ENCODE peak calls at places on chromosome 19, in eight cellular contexts. One of them, this sample, is unnamed. For H3K9me3 and H3K4me1, the result is how much of the 10 kb centered on the place peaks cover.

GRCh38 chr19:33508941-33509614 is 12.5 kb downstream of the PEPD start:
- DNase-seq in cardiac muscle cell: peak
- DNase-seq in PC-3: no peak
- DNase-seq in lower lobe of right lung: no peak
- DNase-seq in ovary: no peak
- DNase-seq in heart right ventricle: no peak
- DNase-seq in uterus: no peak
- DNase-seq in CD4-positive, CD25-positive, alpha-beta regulatory T cell: no peak
- DNase-seq in this sample: no peak

GRCh38 chr19:28667348-28667977 is 545.5 kb downstream of the UQCRFS1 start:
- DNase-seq in cardiac muscle cell: no peak
- DNase-seq in PC-3: no peak
- DNase-seq in lower lobe of right lung: no peak
- DNase-seq in ovary: no peak
- DNase-seq in heart right ventricle: no peak
- DNase-seq in uterus: no peak
- DNase-seq in CD4-positive, CD25-positive, alpha-beta regulatory T cell: no peak
- DNase-seq in this sample: no peak

GRCh38 chr19:11204943-11205349 is 7.6 kb upstream of the KANK2 start:
- DNase-seq in cardiac muscle cell: no peak
- DNase-seq in PC-3: peak
- DNase-seq in lower lobe of right lung: no peak
- DNase-seq in ovary: peak
- DNase-seq in heart right ventricle: peak
- DNase-seq in uterus: peak
- DNase-seq in CD4-positive, CD25-positive, alpha-beta regulatory T cell: no peak
- DNase-seq in this sample: no peak

GRCh38 chr19:50874185-50874584 is 946 bp downstream of the KLK2 start:
- DNase-seq in cardiac muscle cell: no peak
- DNase-seq in PC-3: no peak
- DNase-seq in lower lobe of right lung: no peak
- DNase-seq in ovary: no peak
- DNase-seq in heart right ventricle: no peak
- DNase-seq in uterus: no peak
- DNase-seq in CD4-positive, CD25-positive, alpha-beta regulatory T cell: no peak
- DNase-seq in this sample: no peak

GRCh38 chr19:54137913-54138776 is 583 bp downstream of the CNOT3 start:
- DNase-seq in cardiac muscle cell: no peak
- DNase-seq in PC-3: no peak
- DNase-seq in lower lobe of right lung: peak
- DNase-seq in ovary: no peak
- DNase-seq in heart right ventricle: no peak
- DNase-seq in uterus: no peak
- DNase-seq in CD4-positive, CD25-positive, alpha-beta regulatory T cell: peak
- DNase-seq in this sample: no peak

GRCh38 chr19:53007200-53008054 is 6.3 kb upstream of the ERVV-1 start:
- DNase-seq in cardiac muscle cell: no peak
- DNase-seq in PC-3: no peak
- DNase-seq in lower lobe of right lung: no peak
- DNase-seq in ovary: no peak
- DNase-seq in heart right ventricle: no peak
- DNase-seq in uterus: no peak
- DNase-seq in CD4-positive, CD25-positive, alpha-beta regulatory T cell: no peak
- DNase-seq in this sample: no peak

GRCh38 chr19:47573076-47574026 is at the start of gene ZNF541:
- DNase-seq in cardiac muscle cell: peak
- DNase-seq in PC-3: no peak
- DNase-seq in lower lobe of right lung: peak
- DNase-seq in ovary: peak
- DNase-seq in heart right ventricle: peak
- DNase-seq in uterus: peak
- DNase-seq in CD4-positive, CD25-positive, alpha-beta regulatory T cell: peak
- DNase-seq in this sample: peak

GRCh38 chr19:52189745-52190678 is at the start of gene PPP2R1A:
- DNase-seq in cardiac muscle cell: peak
- DNase-seq in PC-3: peak
- DNase-seq in lower lobe of right lung: peak
- DNase-seq in ovary: peak
- DNase-seq in heart right ventricle: peak
- DNase-seq in uterus: peak
- DNase-seq in CD4-positive, CD25-positive, alpha-beta regulatory T cell: peak
- DNase-seq in this sample: peak

GRCh38 chr19:1752757-1753728 is at the start of gene ONECUT3:
- DNase-seq in cardiac muscle cell: no peak
- DNase-seq in PC-3: peak
- DNase-seq in lower lobe of right lung: no peak
- DNase-seq in ovary: no peak
- DNase-seq in heart right ventricle: no peak
- DNase-seq in uterus: no peak
- DNase-seq in CD4-positive, CD25-positive, alpha-beta regulatory T cell: no peak
- DNase-seq in this sample: no peak

GRCh38 chr19:47156861-47157454 is 26.3 kb downstream of the SAE1 start:
- DNase-seq in cardiac muscle cell: peak
- DNase-seq in PC-3: no peak
- DNase-seq in lower lobe of right lung: no peak
- DNase-seq in ovary: no peak
- DNase-seq in heart right ventricle: no peak
- DNase-seq in uterus: no peak
- DNase-seq in CD4-positive, CD25-positive, alpha-beta regulatory T cell: no peak
- DNase-seq in this sample: peak

GRCh38 chr19:35704218-35704617 is at the start of gene ZBTB32:
- DNase-seq in cardiac muscle cell: peak
- DNase-seq in PC-3: no peak
- DNase-seq in lower lobe of right lung: no peak
- DNase-seq in ovary: peak
- DNase-seq in heart right ventricle: no peak
- DNase-seq in uterus: no peak
- DNase-seq in CD4-positive, CD25-positive, alpha-beta regulatory T cell: no peak
- DNase-seq in this sample: no peak

GRCh38 chr19:3335431-3336350 is 30.7 kb upstream of the NFIC start:
- DNase-seq in cardiac muscle cell: peak
- DNase-seq in PC-3: peak
- DNase-seq in lower lobe of right lung: no peak
- DNase-seq in ovary: peak
- DNase-seq in heart right ventricle: peak
- DNase-seq in uterus: peak
- DNase-seq in CD4-positive, CD25-positive, alpha-beta regulatory T cell: no peak
- DNase-seq in this sample: no peak

GRCh38 chr19:50739132-50739746 is 16.1 kb downstream of the CLEC11A start:
- DNase-seq in cardiac muscle cell: no peak
- DNase-seq in PC-3: no peak
- DNase-seq in lower lobe of right lung: no peak
- DNase-seq in ovary: no peak
- DNase-seq in heart right ventricle: no peak
- DNase-seq in uterus: no peak
- DNase-seq in CD4-positive, CD25-positive, alpha-beta regulatory T cell: no peak
- DNase-seq in this sample: no peak

GRCh38 chr19:41911889-41912731 is 16.1 kb downstream of the ERFL start:
- DNase-seq in cardiac muscle cell: no peak
- DNase-seq in PC-3: no peak
- DNase-seq in lower lobe of right lung: no peak
- DNase-seq in ovary: no peak
- DNase-seq in heart right ventricle: no peak
- DNase-seq in uterus: no peak
- DNase-seq in CD4-positive, CD25-positive, alpha-beta regulatory T cell: no peak
- DNase-seq in this sample: no peak

GRCh38 chr19:33726756-33727155 is 69.9 kb upstream of the KCTD15 start:
- DNase-seq in cardiac muscle cell: no peak
- DNase-seq in PC-3: no peak
- DNase-seq in lower lobe of right lung: no peak
- DNase-seq in ovary: no peak
- DNase-seq in heart right ventricle: no peak
- DNase-seq in uterus: no peak
- DNase-seq in CD4-positive, CD25-positive, alpha-beta regulatory T cell: no peak
- DNase-seq in this sample: no peak

GRCh38 chr19:29277107-29277506 is 64.2 kb upstream of the UQCRFS1 start:
- DNase-seq in cardiac muscle cell: peak
- DNase-seq in PC-3: no peak
- DNase-seq in lower lobe of right lung: no peak
- DNase-seq in ovary: no peak
- DNase-seq in heart right ventricle: peak
- DNase-seq in uterus: no peak
- DNase-seq in CD4-positive, CD25-positive, alpha-beta regulatory T cell: peak
- DNase-seq in this sample: peak

GRCh38 chr19:31745731-31746130 is 396.5 kb upstream of the TSHZ3 start:
- DNase-seq in cardiac muscle cell: no peak
- DNase-seq in PC-3: no peak
- DNase-seq in lower lobe of right lung: no peak
- DNase-seq in ovary: no peak
- DNase-seq in heart right ventricle: no peak
- DNase-seq in uterus: no peak
- DNase-seq in CD4-positive, CD25-positive, alpha-beta regulatory T cell: no peak
- DNase-seq in this sample: no peak

GRCh38 chr19:46731007-46731501 is 14.1 kb upstream of the PRKD2 start:
- DNase-seq in cardiac muscle cell: peak
- DNase-seq in PC-3: peak
- DNase-seq in lower lobe of right lung: peak
- DNase-seq in ovary: no peak
- DNase-seq in heart right ventricle: no peak
- DNase-seq in uterus: no peak
- DNase-seq in CD4-positive, CD25-positive, alpha-beta regulatory T cell: no peak
- DNase-seq in this sample: no peak

GRCh38 chr19:7069904-7070226 is 362 bp downstream of the ZNF557 start:
- DNase-seq in cardiac muscle cell: no peak
- DNase-seq in PC-3: no peak
- DNase-seq in lower lobe of right lung: no peak
- DNase-seq in ovary: no peak
- DNase-seq in heart right ventricle: no peak
- DNase-seq in uterus: no peak
- DNase-seq in CD4-positive, CD25-positive, alpha-beta regulatory T cell: no peak
- DNase-seq in this sample: no peak

GRCh38 chr19:7078007-7078406 is 8.5 kb downstream of the ZNF557 start:
- DNase-seq in cardiac muscle cell: no peak
- DNase-seq in PC-3: no peak
- DNase-seq in lower lobe of right lung: no peak
- DNase-seq in ovary: no peak
- DNase-seq in heart right ventricle: no peak
- DNase-seq in uterus: no peak
- DNase-seq in CD4-positive, CD25-positive, alpha-beta regulatory T cell: no peak
- DNase-seq in this sample: no peak

GRCh38 chr19:7072541-7072940 is 3.0 kb downstream of the ZNF557 start:
- DNase-seq in cardiac muscle cell: no peak
- DNase-seq in PC-3: no peak
- DNase-seq in lower lobe of right lung: no peak
- DNase-seq in ovary: no peak
- DNase-seq in heart right ventricle: no peak
- DNase-seq in uterus: no peak
- DNase-seq in CD4-positive, CD25-positive, alpha-beta regulatory T cell: no peak
- DNase-seq in this sample: no peak

GRCh38 chr19:7076151-7076550 is 6.6 kb downstream of the ZNF557 start:
- DNase-seq in cardiac muscle cell: no peak
- DNase-seq in PC-3: no peak
- DNase-seq in lower lobe of right lung: no peak
- DNase-seq in ovary: no peak
- DNase-seq in heart right ventricle: no peak
- DNase-seq in uterus: no peak
- DNase-seq in CD4-positive, CD25-positive, alpha-beta regulatory T cell: no peak
- DNase-seq in this sample: no peak

GRCh38 chr19:7074705-7075282 is 5.3 kb downstream of the ZNF557 start:
- DNase-seq in cardiac muscle cell: no peak
- DNase-seq in PC-3: no peak
- DNase-seq in lower lobe of right lung: no peak
- DNase-seq in ovary: no peak
- DNase-seq in heart right ventricle: no peak
- DNase-seq in uterus: no peak
- DNase-seq in CD4-positive, CD25-positive, alpha-beta regulatory T cell: no peak
- DNase-seq in this sample: no peak
- H3K9me3 ChIP-seq in cardiac muscle cell: under half
- H3K9me3 ChIP-seq in PC-3: under half
- H3K9me3 ChIP-seq in lower lobe of right lung: under half
- H3K9me3 ChIP-seq in ovary: under half
- H3K9me3 ChIP-seq in heart right ventricle: under half
- H3K9me3 ChIP-seq in uterus: under half
- H3K9me3 ChIP-seq in CD4-positive, CD25-positive, alpha-beta regulatory T cell: under half
- H3K9me3 ChIP-seq in this sample: under half

GRCh38 chr19:49155005-49155826 is at the start of gene HRC:
- DNase-seq in cardiac muscle cell: no peak
- DNase-seq in PC-3: no peak
- DNase-seq in lower lobe of right lung: no peak
- DNase-seq in ovary: no peak
- DNase-seq in heart right ventricle: peak
- DNase-seq in uterus: no peak
- DNase-seq in CD4-positive, CD25-positive, alpha-beta regulatory T cell: no peak
- DNase-seq in this sample: no peak
- H3K4me3 ChIP-seq in cardiac muscle cell: peak
- H3K4me3 ChIP-seq in PC-3: no peak
- H3K4me3 ChIP-seq in lower lobe of right lung: no peak
- H3K4me3 ChIP-seq in ovary: no peak
- H3K4me3 ChIP-seq in heart right ventricle: peak
- H3K4me3 ChIP-seq in uterus: no peak
- H3K4me3 ChIP-seq in CD4-positive, CD25-positive, alpha-beta regulatory T cell: no peak
- H3K4me3 ChIP-seq in this sample: no peak

GRCh38 chr19:6242677-6243076 is 37.1 kb downstream of the MLLT1 start:
- DNase-seq in cardiac muscle cell: no peak
- DNase-seq in PC-3: no peak
- DNase-seq in lower lobe of right lung: peak
- DNase-seq in ovary: no peak
- DNase-seq in heart right ventricle: no peak
- DNase-seq in uterus: no peak
- DNase-seq in CD4-positive, CD25-positive, alpha-beta regulatory T cell: no peak
- DNase-seq in this sample: no peak
- H3K4me1 ChIP-seq in cardiac muscle cell: under half
- H3K4me1 ChIP-seq in PC-3: under half
- H3K4me1 ChIP-seq in lower lobe of right lung: half or more
- H3K4me1 ChIP-seq in ovary: under half
- H3K4me1 ChIP-seq in heart right ventricle: half or more
- H3K4me1 ChIP-seq in uterus: under half
- H3K4me1 ChIP-seq in CD4-positive, CD25-positive, alpha-beta regulatory T cell: under half
- H3K4me1 ChIP-seq in this sample: under half

GRCh38 chr19:14719162-14719561 is 29.3 kb downstream of the ZNF333 start:
- DNase-seq in cardiac muscle cell: no peak
- DNase-seq in PC-3: no peak
- DNase-seq in lower lobe of right lung: no peak
- DNase-seq in ovary: no peak
- DNase-seq in heart right ventricle: no peak
- DNase-seq in uterus: no peak
- DNase-seq in CD4-positive, CD25-positive, alpha-beta regulatory T cell: no peak
- DNase-seq in this sample: no peak

GRCh38 chr19:14718522-14719113 is 28.8 kb downstream of the ZNF333 start:
- DNase-seq in cardiac muscle cell: peak
- DNase-seq in PC-3: no peak
- DNase-seq in lower lobe of right lung: no peak
- DNase-seq in ovary: no peak
- DNase-seq in heart right ventricle: no peak
- DNase-seq in uterus: no peak
- DNase-seq in CD4-positive, CD25-positive, alpha-beta regulatory T cell: no peak
- DNase-seq in this sample: no peak

GRCh38 chr19:14722127-14722526 is 32.3 kb downstream of the ZNF333 start:
- DNase-seq in cardiac muscle cell: no peak
- DNase-seq in PC-3: no peak
- DNase-seq in lower lobe of right lung: no peak
- DNase-seq in ovary: no peak
- DNase-seq in heart right ventricle: no peak
- DNase-seq in uterus: no peak
- DNase-seq in CD4-positive, CD25-positive, alpha-beta regulatory T cell: no peak
- DNase-seq in this sample: no peak
- H3K9me3 ChIP-seq in cardiac muscle cell: under half
- H3K9me3 ChIP-seq in PC-3: under half
- H3K9me3 ChIP-seq in lower lobe of right lung: half or more
- H3K9me3 ChIP-seq in ovary: under half
- H3K9me3 ChIP-seq in heart right ventricle: half or more
- H3K9me3 ChIP-seq in uterus: half or more
- H3K9me3 ChIP-seq in CD4-positive, CD25-positive, alpha-beta regulatory T cell: half or more
- H3K9me3 ChIP-seq in this sample: under half

GRCh38 chr19:4454952-4455738 is 2.4 kb downstream of the UBXN6 start:
- DNase-seq in cardiac muscle cell: peak
- DNase-seq in PC-3: no peak
- DNase-seq in lower lobe of right lung: no peak
- DNase-seq in ovary: peak
- DNase-seq in heart right ventricle: no peak
- DNase-seq in uterus: peak
- DNase-seq in CD4-positive, CD25-positive, alpha-beta regulatory T cell: no peak
- DNase-seq in this sample: no peak
- H3K4me3 ChIP-seq in cardiac muscle cell: no peak
- H3K4me3 ChIP-seq in PC-3: no peak
- H3K4me3 ChIP-seq in lower lobe of right lung: peak
- H3K4me3 ChIP-seq in ovary: peak
- H3K4me3 ChIP-seq in heart right ventricle: peak
- H3K4me3 ChIP-seq in uterus: peak
- H3K4me3 ChIP-seq in CD4-positive, CD25-positive, alpha-beta regulatory T cell: no peak
- H3K4me3 ChIP-seq in this sample: no peak

This sample was measured in CD4-positive, alpha-beta memory T cell.